ENCODE peak calls at places on chromosomes 3 and 15, in four cellular contexts. A is CD8-positive, alpha-beta memory T cell; K is CD4-positive, alpha-beta memory T cell; E is sigmoid colon. G is an unnamed sample.

GRCh38 chr3:46713898-46714552 is 3.6 kb downstream of the PRSS50 start:
- DNase-seq in A (no peak), K (no peak), E (peak), G (no peak)

GRCh38 chr15:70609919-70610318 is 153.4 kb downstream of the UACA start:
- DNase-seq in K (no peak), E (no peak), A (no peak), G (no peak)

GRCh38 chr15:74138642-74139041 is 8.3 kb downstream of the ISLR2 start:
- DNase-seq in A (no peak), E (no peak), K (no peak), G (no peak)

GRCh38 chr15:53648934-53649333 is 110.5 kb downstream of the WDR72 start:
- DNase-seq in E (no peak), A (no peak), K (no peak), G (no peak)

GRCh38 chr3:42493126-42493797 is 9.2 kb upstream of the VIPR1 start:
- DNase-seq in A (no peak), E (peak), K (no peak), G (no peak)

GRCh38 chr3:194772241-194773000 is 86.7 kb downstream of the FAM43A start:
- DNase-seq in A (no peak), K (no peak), E (no peak), G (no peak)

GRCh38 chr15:88645171-88646087 is 6.6 kb downstream of the ISG20 start:
- DNase-seq in E (peak), K (no peak), A (no peak), G (no peak)

GRCh38 chr3:153927107-153927506 is 194.1 kb upstream of the ARHGEF26 start:
- DNase-seq in E (no peak), A (no peak), K (no peak), G (no peak)

GRCh38 chr3:131221731-131222130 is 159.8 kb upstream of the NUDT16 start:
- DNase-seq in K (no peak), E (no peak), A (no peak), G (no peak)

GRCh38 chr3:118938183-118938961 is 96.3 kb downstream of the IGSF11 start:
- DNase-seq in E (no peak), K (no peak), A (no peak), G (no peak)

GRCh38 chr15:100733088-100733487 is 130.7 kb downstream of the ASB7 start:
- DNase-seq in E (no peak), A (no peak), K (no peak), G (no peak)

GRCh38 chr3:25897019-25897418 is 107.1 kb downstream of the OXSM start:
- DNase-seq in A (no peak), K (no peak), E (no peak), G (no peak)

GRCh38 chr3:30625541-30626438 is 19.4 kb downstream of the TGFBR2 start:
- DNase-seq in K (no peak), E (no peak), A (no peak), G (no peak)

GRCh38 chr3:187212705-187213104 is 15.4 kb downstream of the RTP1 start:
- DNase-seq in A (no peak), K (no peak), E (no peak), G (no peak)

GRCh38 chr3:123610331-123610730 is 25.5 kb upstream of the HACD2 start:
- DNase-seq in K (no peak), E (no peak), A (no peak), G (no peak)

DNA sequence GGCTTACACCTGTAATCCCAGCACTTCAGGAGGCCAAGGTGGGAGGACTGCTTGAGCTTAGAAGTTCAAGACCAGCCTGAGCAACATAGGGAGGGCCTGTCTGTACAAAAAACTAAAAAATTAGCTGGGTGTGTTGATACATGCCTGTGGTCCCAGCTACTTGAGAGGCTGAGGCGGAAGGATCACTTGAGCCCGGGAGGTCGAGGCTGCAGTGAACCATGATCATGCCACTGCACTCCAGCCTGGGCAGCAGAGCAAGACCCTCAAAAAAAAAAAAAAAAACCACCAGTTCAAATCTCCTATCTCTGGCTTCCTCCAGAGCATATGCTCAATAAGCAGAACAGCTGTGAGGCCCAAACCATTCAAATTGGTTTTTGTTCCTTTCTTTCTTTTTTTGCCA is 53.4 kb downstream of the ZNF609 start:
- DNase-seq in E (no peak), K (no peak), A (no peak), G (no peak)
- H3K27ac ChIP-seq in E (no peak), K (no peak), A (no peak), G (no peak)

GRCh38 chr15:39625856-39626255 is 45.0 kb downstream of the THBS1 start:
- DNase-seq in A (no peak), E (no peak), K (no peak), G (no peak)
- H3K27ac ChIP-seq in A (peak), E (no peak), K (peak), G (peak)

DNA sequence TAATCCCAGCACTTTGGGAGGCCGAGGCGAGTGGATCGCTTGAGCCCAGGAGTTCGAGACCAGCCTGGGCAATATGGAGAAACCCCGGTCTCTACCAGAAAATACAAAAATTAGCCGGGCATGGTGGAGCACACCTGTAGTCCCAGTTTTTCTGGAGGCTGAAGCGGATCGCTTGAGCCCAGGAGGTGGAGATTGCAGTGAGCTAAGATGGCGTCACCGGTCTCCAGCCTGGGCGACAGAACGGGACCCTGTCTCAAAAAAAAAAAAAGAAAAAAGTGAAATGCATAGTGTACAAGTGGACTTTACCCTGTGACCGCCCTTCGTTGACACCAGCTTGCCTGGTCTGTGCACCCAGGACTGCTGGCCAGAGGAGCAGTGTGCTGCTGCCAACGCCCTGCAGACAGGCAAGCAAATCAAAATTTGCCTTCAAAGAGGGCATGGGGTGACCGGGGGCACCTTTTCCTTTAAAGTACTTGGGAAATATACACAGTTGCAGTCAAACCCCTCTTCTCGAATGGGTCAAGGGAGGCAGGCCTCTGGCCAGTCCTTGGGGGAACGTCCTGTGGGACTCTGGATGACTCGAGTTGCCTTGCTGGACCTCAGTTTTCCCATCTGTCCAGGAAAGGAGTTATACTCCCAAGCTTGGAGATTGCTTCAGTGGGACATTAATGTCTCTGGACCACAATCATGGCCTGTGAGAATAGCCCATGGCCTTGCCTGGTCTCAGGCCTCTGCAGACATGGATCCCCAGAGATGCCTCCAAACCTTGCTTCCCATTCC is 1.0 kb downstream of the XYLB start:
- DNase-seq in E (no peak), K (no peak), A (no peak), G (no peak)
- H3K27ac ChIP-seq in E (peak), K (no peak), A (peak), G (no peak)

GRCh38 chr3:134795776-134796312 is 784 bp downstream of the EPHB1 start:
- DNase-seq in A (no peak), K (no peak), E (peak), G (no peak)
- H3K27ac ChIP-seq in A (no peak), K (no peak), E (peak), G (peak)

G was measured in esophagus squamous epithelium.